ENCODE peak calls at places on chromosomes 13 and 19, in five cellular contexts. F is K562, N is SK-N-SH, D is H1, W is GM12878. M is an unnamed sample.
A peak's percentile ranks its signal among the peaks of the same experiment; 100 is the strongest.

GRCh38 chr13:71169125-71169524 is 697.9 kb downstream of the DACH1 start:
- DNase-seq in F (no peak), N (peak; percentile 3), D (no peak), W (no peak), M (no peak)

GRCh38 chr13:59437902-59438301 is 725.8 kb downstream of the DIAPH3 start:
- DNase-seq in F (no peak), N (no peak), D (no peak), W (no peak), M (no peak)

GRCh38 chr13:23902975-23903905 is 5.9 kb upstream of the C1QTNF9B start:
- DNase-seq in F (no peak), N (peak; percentile 45), D (peak; percentile 52), W (no peak), M (no peak)

GRCh38 chr13:46168341-46168740 is 13.6 kb downstream of the LCP1 start:
- DNase-seq in F (no peak), N (no peak), D (no peak), W (no peak), M (no peak)

GRCh38 chr13:99590519-99591011 is 89.3 kb downstream of the TM9SF2 start:
- DNase-seq in F (no peak), N (no peak), D (no peak), W (no peak), M (no peak)

GRCh38 chr13:31485183-31485582 is 254.1 kb upstream of the RXFP2 start:
- DNase-seq in F (no peak), N (no peak), D (no peak), W (no peak), M (no peak)

GRCh38 chr13:113076681-113077401 is 28.8 kb upstream of the F7 start:
- DNase-seq in F (no peak), N (no peak), D (no peak), W (no peak), M (no peak)

GRCh38 chr13:114067381-114067885 is 65.0 kb downstream of the RASA3 start:
- DNase-seq in F (no peak), N (no peak), D (no peak), W (peak; percentile 87), M (no peak)

GRCh38 chr13:25874907-25875306 is 176.9 kb downstream of the SHISA2 start:
- DNase-seq in F (no peak), N (no peak), D (no peak), W (no peak), M (no peak)

GRCh38 chr13:98835156-98835555 is 82.7 kb upstream of the SLC15A1 start:
- DNase-seq in F (no peak), N (peak; percentile 41), D (no peak), W (no peak), M (no peak)

GRCh38 chr13:101307181-101307701 is 109.1 kb downstream of the NALCN start:
- DNase-seq in F (no peak), N (no peak), D (no peak), W (no peak), M (no peak)

GRCh38 chr19:44212865-44213346 is 574 bp downstream of the ZNF227 start:
- DNase-seq in F (peak; percentile 18), N (peak; percentile 40), D (no peak), W (no peak), M (peak; percentile 1)

GRCh38 chr13:46160474-46161066 is 21.4 kb downstream of the LCP1 start:
- DNase-seq in F (peak; percentile 24), N (peak; percentile 75), D (no peak), W (no peak), M (peak; percentile 58)

GRCh38 chr13:50805805-50806204 is 37.7 kb downstream of the DLEU7 start:
- DNase-seq in F (no peak), N (no peak), D (no peak), W (no peak), M (peak; percentile 5)

GRCh38 chr13:90696254-90696653 is 651.2 kb upstream of the MIR17HG start:
- DNase-seq in F (no peak), N (no peak), D (no peak), W (no peak), M (no peak)

GRCh38 chr13:105471683-105472082 is 1063.8 kb downstream of the EFNB2 start:
- DNase-seq in F (no peak), N (no peak), D (no peak), W (no peak), M (no peak)

GRCh38 chr13:80274643-80275042 is 66.3 kb downstream of the SPRY2 start:
- DNase-seq in F (no peak), N (no peak), D (no peak), W (no peak), M (no peak)

GRCh38 chr13:76904507-76904906 is 18.3 kb upstream of the KCTD12 start:
- DNase-seq in F (no peak), N (no peak), D (no peak), W (no peak), M (no peak)

GRCh38 chr13:21744149-21744548 is 73.3 kb downstream of the FGF9 start:
- DNase-seq in F (no peak), N (no peak), D (no peak), W (no peak), M (no peak)

GRCh38 chr19:4581381-4582111 is 22.1 kb upstream of the SEMA6B start:
- DNase-seq in F (peak; percentile 94), N (peak; percentile 94), D (peak; percentile 86), W (no peak), M (no peak)

GRCh38 chr13:42392706-42393572 is 121.0 kb downstream of the AKAP11 start:
- DNase-seq in F (no peak), N (no peak), D (no peak), W (no peak), M (no peak)

DNA sequence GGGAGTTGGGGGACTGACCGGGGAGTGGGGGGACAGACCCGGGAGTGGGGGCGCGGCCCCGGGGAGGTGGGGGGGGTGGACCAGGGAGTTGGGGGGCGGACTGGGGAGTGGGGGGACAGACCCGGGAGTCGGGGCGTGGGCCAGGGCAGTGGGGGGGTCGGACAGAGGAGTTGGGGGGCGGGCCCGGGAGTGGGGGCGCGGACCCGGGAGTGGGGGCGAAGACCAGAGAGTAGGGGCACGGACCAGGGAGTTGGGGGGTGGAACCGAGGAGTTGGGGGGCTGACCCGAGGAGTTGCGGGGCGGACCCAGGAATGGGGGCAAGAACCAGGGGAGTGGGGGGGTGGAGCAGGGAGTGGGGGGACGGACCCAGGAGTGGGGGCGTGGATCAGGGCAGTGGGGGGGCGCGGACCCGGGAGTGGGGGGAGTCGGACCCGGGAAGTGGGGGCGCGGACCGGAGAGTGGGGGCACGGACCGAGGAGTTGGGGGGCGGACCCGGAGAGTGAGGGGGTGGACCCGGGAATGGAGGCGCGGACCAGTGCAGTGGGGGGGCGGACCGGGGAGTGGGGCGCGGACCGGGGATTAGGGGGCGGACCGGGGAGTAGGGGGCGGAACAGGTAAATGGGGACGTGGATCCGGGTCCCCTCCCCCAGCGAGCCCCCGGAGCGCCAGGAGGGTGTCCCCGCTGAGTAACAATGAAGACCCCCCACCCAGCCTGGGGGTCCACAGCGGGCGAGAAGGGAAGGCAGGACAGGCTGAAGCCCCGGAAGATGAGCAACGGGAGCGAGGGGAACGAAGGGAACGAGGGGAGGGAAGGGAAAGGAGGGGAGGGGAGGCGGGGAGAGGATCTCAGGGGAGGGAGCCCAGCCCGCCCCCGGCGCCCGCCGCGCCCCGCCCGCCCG is 589 bp downstream of the R3HDM4 start:
- DNase-seq in F (peak; percentile 69), N (no peak), D (no peak), W (no peak), M (no peak)
- TF ChIP-seq TAF1 in F (no peak), N (no peak), D (no peak), W (no peak), M (no peak)

GRCh38 chr13:20461481-20461859 is 64.2 kb downstream of the CRYL1 start:
- DNase-seq in F (no peak), N (no peak), D (no peak), W (no peak), M (no peak)

GRCh38 chr13:20461860-20462532 is 63.7 kb downstream of the CRYL1 start:
- DNase-seq in F (no peak), N (no peak), D (no peak), W (no peak), M (no peak)

GRCh38 chr13:20462921-20463320 is 62.7 kb downstream of the CRYL1 start:
- DNase-seq in F (no peak), N (no peak), D (no peak), W (no peak), M (no peak)

GRCh38 chr13:20460744-20461143 is 64.9 kb downstream of the CRYL1 start:
- DNase-seq in F (no peak), N (no peak), D (no peak), W (no peak), M (no peak)

DNA sequence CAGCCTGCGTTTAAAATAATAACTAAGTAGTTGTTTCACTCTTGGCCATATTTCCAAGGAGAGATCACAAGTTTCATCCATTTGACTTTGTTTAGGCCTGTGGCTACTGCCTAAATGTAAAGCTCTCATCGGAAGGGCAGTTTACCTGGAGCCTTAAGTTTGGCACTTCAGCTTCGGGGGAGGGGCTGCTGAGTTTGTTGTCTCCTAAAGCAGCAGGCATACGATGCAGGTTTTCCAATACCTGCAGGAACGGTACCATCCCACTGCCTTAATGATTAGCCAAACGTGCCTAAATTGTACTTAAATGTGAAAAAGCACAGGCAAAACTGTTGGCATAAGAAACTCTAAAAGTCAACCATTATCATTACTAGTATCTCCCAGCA is 63.1 kb downstream of the CRYL1 start:
- DNase-seq in F (no peak), N (no peak), D (no peak), W (no peak), M (no peak)
- TF ChIP-seq EP300 in F (no peak), N (no peak), D (no peak), W (no peak), M (no peak)

GRCh38 chr19:8423821-8424223 is 10.7 kb downstream of the MARCHF2 start:
- DNase-seq in F (peak; percentile 78), N (peak; percentile 66), D (no peak), W (no peak), M (peak; percentile 93)
- TF ChIP-seq TAF1 in F (no peak), N (peak; percentile 24), D (no peak), W (no peak), M (no peak)

DNA sequence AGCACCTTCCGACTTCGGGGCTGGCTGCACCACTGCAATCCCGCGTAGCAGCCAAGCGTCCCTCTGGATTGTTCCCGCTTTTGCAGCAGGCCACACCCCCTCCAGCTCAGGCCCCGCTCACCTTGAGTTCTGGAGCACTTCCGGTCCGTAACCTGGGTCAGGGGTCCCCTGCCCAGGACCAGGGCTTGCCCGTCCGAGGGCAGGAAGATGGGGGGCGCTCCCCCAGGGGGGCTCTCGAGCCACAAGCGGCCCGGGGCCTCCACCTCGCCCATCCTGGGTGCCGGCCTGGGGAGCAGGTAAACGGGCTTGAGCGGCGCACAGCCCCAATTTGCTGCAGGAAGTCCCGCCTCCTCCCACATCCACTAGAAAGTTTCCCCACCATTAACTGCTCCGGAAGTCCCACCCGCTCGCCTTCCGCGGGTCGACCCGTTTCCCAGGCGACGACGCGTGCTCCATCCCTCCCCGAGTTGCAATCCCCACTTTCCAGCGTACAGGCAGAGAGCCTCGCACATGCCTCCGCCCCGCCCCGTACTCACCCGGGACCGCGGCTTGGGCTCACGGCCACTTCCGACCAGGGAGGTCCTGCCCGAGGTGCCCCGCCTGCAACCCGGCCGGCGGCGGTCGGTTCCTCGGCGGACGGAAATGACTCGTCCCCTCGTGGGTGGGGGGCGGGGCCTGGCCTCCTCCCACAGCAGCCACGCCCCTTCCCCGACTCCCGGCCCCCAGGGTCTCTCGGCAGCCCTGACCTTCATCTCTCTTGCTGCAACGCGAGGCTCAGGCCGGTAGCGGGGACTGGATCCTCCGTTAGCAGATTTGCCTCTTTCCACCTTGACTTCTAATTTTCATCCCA is at the start of gene PNKP:
- DNase-seq in F (peak; percentile 88), N (peak; percentile 92), D (peak; percentile 93), W (no peak), M (peak; percentile 88)
- TF ChIP-seq EP300 in F (no peak), N (no peak), D (no peak), W (no peak), M (no peak)

M was measured in HepG2.